ENCODE peak calls at places on chromosomes 1 and 21, in ten cellular contexts. One of them, this sample, is unnamed.

GRCh38 chr21:32412998-32413504 is 545 bp downstream of the EVA1C start:
- DNase-seq in HFFc6: no peak
- DNase-seq in heart right ventricle: peak
- DNase-seq in AG08396: no peak
- DNase-seq in Karpas-422: no peak
- DNase-seq in OCI-LY7: no peak
- DNase-seq in mucosa of descending colon: peak
- DNase-seq in B cell: no peak
- DNase-seq in EL: peak
- DNase-seq in NCI-H146: peak
- DNase-seq in this sample: no peak

GRCh38 chr1:22557341-22557950 is 5.8 kb upstream of the EPHA8 start:
- DNase-seq in HFFc6: no peak
- DNase-seq in heart right ventricle: no peak
- DNase-seq in AG08396: no peak
- DNase-seq in Karpas-422: no peak
- DNase-seq in OCI-LY7: no peak
- DNase-seq in mucosa of descending colon: no peak
- DNase-seq in B cell: no peak
- DNase-seq in EL: no peak
- DNase-seq in NCI-H146: peak
- DNase-seq in this sample: no peak

GRCh38 chr1:101043776-101044175 is 18.2 kb upstream of the DPH5 start:
- DNase-seq in HFFc6: peak
- DNase-seq in heart right ventricle: no peak
- DNase-seq in AG08396: peak
- DNase-seq in Karpas-422: no peak
- DNase-seq in OCI-LY7: no peak
- DNase-seq in mucosa of descending colon: no peak
- DNase-seq in B cell: no peak
- DNase-seq in EL: peak
- DNase-seq in NCI-H146: no peak
- DNase-seq in this sample: peak

GRCh38 chr1:151980287-151981177 is 13.1 kb downstream of the S100A10 start:
- DNase-seq in HFFc6: peak
- DNase-seq in heart right ventricle: no peak
- DNase-seq in AG08396: no peak
- DNase-seq in Karpas-422: no peak
- DNase-seq in OCI-LY7: no peak
- DNase-seq in mucosa of descending colon: no peak
- DNase-seq in B cell: no peak
- DNase-seq in EL: peak
- DNase-seq in NCI-H146: no peak
- DNase-seq in this sample: peak

GRCh38 chr1:248857201-248857600 is 1.7 kb downstream of the ZNF692 start:
- DNase-seq in HFFc6: no peak
- DNase-seq in heart right ventricle: no peak
- DNase-seq in AG08396: no peak
- DNase-seq in Karpas-422: no peak
- DNase-seq in OCI-LY7: no peak
- DNase-seq in mucosa of descending colon: no peak
- DNase-seq in B cell: no peak
- DNase-seq in EL: no peak
- DNase-seq in NCI-H146: no peak
- DNase-seq in this sample: no peak

GRCh38 chr1:65812065-65812464 is 19.4 kb downstream of the PDE4B start:
- DNase-seq in HFFc6: peak
- DNase-seq in heart right ventricle: no peak
- DNase-seq in AG08396: peak
- DNase-seq in Karpas-422: no peak
- DNase-seq in OCI-LY7: no peak
- DNase-seq in mucosa of descending colon: no peak
- DNase-seq in B cell: no peak
- DNase-seq in EL: peak
- DNase-seq in NCI-H146: no peak
- DNase-seq in this sample: peak

GRCh38 chr1:4734791-4735190 is 80.4 kb downstream of the AJAP1 start:
- DNase-seq in HFFc6: no peak
- DNase-seq in heart right ventricle: no peak
- DNase-seq in AG08396: no peak
- DNase-seq in Karpas-422: no peak
- DNase-seq in OCI-LY7: no peak
- DNase-seq in mucosa of descending colon: no peak
- DNase-seq in B cell: no peak
- DNase-seq in EL: no peak
- DNase-seq in NCI-H146: no peak
- DNase-seq in this sample: no peak

GRCh38 chr1:33633019-33633801 is 160.8 kb downstream of the ZSCAN20 start:
- DNase-seq in HFFc6: peak
- DNase-seq in heart right ventricle: peak
- DNase-seq in AG08396: peak
- DNase-seq in Karpas-422: peak
- DNase-seq in OCI-LY7: peak
- DNase-seq in mucosa of descending colon: peak
- DNase-seq in B cell: peak
- DNase-seq in EL: peak
- DNase-seq in NCI-H146: peak
- DNase-seq in this sample: peak

GRCh38 chr1:165645654-165646366 is 14.8 kb downstream of the MGST3 start:
- DNase-seq in HFFc6: no peak
- DNase-seq in heart right ventricle: no peak
- DNase-seq in AG08396: no peak
- DNase-seq in Karpas-422: no peak
- DNase-seq in OCI-LY7: no peak
- DNase-seq in mucosa of descending colon: peak
- DNase-seq in B cell: no peak
- DNase-seq in EL: no peak
- DNase-seq in NCI-H146: no peak
- DNase-seq in this sample: no peak

GRCh38 chr1:246566808-246567154 is 525 bp downstream of the CNST start:
- DNase-seq in HFFc6: peak
- DNase-seq in heart right ventricle: no peak
- DNase-seq in AG08396: peak
- DNase-seq in Karpas-422: no peak
- DNase-seq in OCI-LY7: peak
- DNase-seq in mucosa of descending colon: no peak
- DNase-seq in B cell: peak
- DNase-seq in EL: no peak
- DNase-seq in NCI-H146: no peak
- DNase-seq in this sample: peak

GRCh38 chr1:197343663-197344273 is 75.7 kb downstream of the CRB1 start:
- DNase-seq in HFFc6: no peak
- DNase-seq in heart right ventricle: no peak
- DNase-seq in AG08396: no peak
- DNase-seq in Karpas-422: no peak
- DNase-seq in OCI-LY7: no peak
- DNase-seq in mucosa of descending colon: no peak
- DNase-seq in B cell: no peak
- DNase-seq in EL: no peak
- DNase-seq in NCI-H146: no peak
- DNase-seq in this sample: no peak

GRCh38 chr1:16396591-16396990 is 29.5 kb downstream of the SZRD1 start:
- DNase-seq in HFFc6: peak
- DNase-seq in heart right ventricle: peak
- DNase-seq in AG08396: peak
- DNase-seq in Karpas-422: no peak
- DNase-seq in OCI-LY7: no peak
- DNase-seq in mucosa of descending colon: no peak
- DNase-seq in B cell: no peak
- DNase-seq in EL: peak
- DNase-seq in NCI-H146: no peak
- DNase-seq in this sample: peak

GRCh38 chr1:206510371-206510770 is 3.0 kb downstream of the RASSF5 start:
- DNase-seq in HFFc6: no peak
- DNase-seq in heart right ventricle: no peak
- DNase-seq in AG08396: no peak
- DNase-seq in Karpas-422: no peak
- DNase-seq in OCI-LY7: no peak
- DNase-seq in mucosa of descending colon: peak
- DNase-seq in B cell: no peak
- DNase-seq in EL: no peak
- DNase-seq in NCI-H146: no peak
- DNase-seq in this sample: no peak

GRCh38 chr1:17635811-17636210 is 96.3 kb downstream of the ARHGEF10L start:
- DNase-seq in HFFc6: no peak
- DNase-seq in heart right ventricle: peak
- DNase-seq in AG08396: no peak
- DNase-seq in Karpas-422: peak
- DNase-seq in OCI-LY7: peak
- DNase-seq in mucosa of descending colon: no peak
- DNase-seq in B cell: peak
- DNase-seq in EL: no peak
- DNase-seq in NCI-H146: no peak
- DNase-seq in this sample: no peak

GRCh38 chr1:214402583-214403216 is 121.7 kb downstream of the SMYD2 start:
- DNase-seq in HFFc6: no peak
- DNase-seq in heart right ventricle: no peak
- DNase-seq in AG08396: no peak
- DNase-seq in Karpas-422: no peak
- DNase-seq in OCI-LY7: no peak
- DNase-seq in mucosa of descending colon: no peak
- DNase-seq in B cell: no peak
- DNase-seq in EL: peak
- DNase-seq in NCI-H146: no peak
- DNase-seq in this sample: peak

GRCh38 chr1:40303051-40303771 is 13.9 kb downstream of the COL9A2 start:
- DNase-seq in HFFc6: no peak
- DNase-seq in heart right ventricle: no peak
- DNase-seq in AG08396: no peak
- DNase-seq in Karpas-422: no peak
- DNase-seq in OCI-LY7: no peak
- DNase-seq in mucosa of descending colon: no peak
- DNase-seq in B cell: peak
- DNase-seq in EL: no peak
- DNase-seq in NCI-H146: no peak
- DNase-seq in this sample: no peak

GRCh38 chr1:66084442-66084841 is 291.7 kb downstream of the PDE4B start:
- DNase-seq in HFFc6: no peak
- DNase-seq in heart right ventricle: no peak
- DNase-seq in AG08396: no peak
- DNase-seq in Karpas-422: no peak
- DNase-seq in OCI-LY7: no peak
- DNase-seq in mucosa of descending colon: no peak
- DNase-seq in B cell: no peak
- DNase-seq in EL: no peak
- DNase-seq in NCI-H146: no peak
- DNase-seq in this sample: no peak

GRCh38 chr1:22114083-22115012 is 28.5 kb downstream of the WNT4 start:
- DNase-seq in HFFc6: peak
- DNase-seq in heart right ventricle: peak
- DNase-seq in AG08396: no peak
- DNase-seq in Karpas-422: no peak
- DNase-seq in OCI-LY7: no peak
- DNase-seq in mucosa of descending colon: peak
- DNase-seq in B cell: peak
- DNase-seq in EL: no peak
- DNase-seq in NCI-H146: no peak
- DNase-seq in this sample: peak

GRCh38 chr1:30575066-30575465 is 148.3 kb downstream of the MATN1 start:
- DNase-seq in HFFc6: no peak
- DNase-seq in heart right ventricle: no peak
- DNase-seq in AG08396: no peak
- DNase-seq in Karpas-422: no peak
- DNase-seq in OCI-LY7: no peak
- DNase-seq in mucosa of descending colon: no peak
- DNase-seq in B cell: no peak
- DNase-seq in EL: no peak
- DNase-seq in NCI-H146: no peak
- DNase-seq in this sample: no peak

GRCh38 chr1:183080406-183080805 is 57.2 kb downstream of the LAMC1 start:
- DNase-seq in HFFc6: peak
- DNase-seq in heart right ventricle: no peak
- DNase-seq in AG08396: peak
- DNase-seq in Karpas-422: no peak
- DNase-seq in OCI-LY7: no peak
- DNase-seq in mucosa of descending colon: no peak
- DNase-seq in B cell: no peak
- DNase-seq in EL: peak
- DNase-seq in NCI-H146: no peak
- DNase-seq in this sample: peak

GRCh38 chr1:79974659-79975058 is 968.1 kb upstream of the ADGRL4 start:
- DNase-seq in HFFc6: no peak
- DNase-seq in heart right ventricle: no peak
- DNase-seq in AG08396: no peak
- DNase-seq in Karpas-422: no peak
- DNase-seq in OCI-LY7: no peak
- DNase-seq in mucosa of descending colon: no peak
- DNase-seq in B cell: no peak
- DNase-seq in EL: no peak
- DNase-seq in NCI-H146: no peak
- DNase-seq in this sample: no peak

GRCh38 chr1:116916533-116917460 is 7.1 kb downstream of the PTGFRN start:
- DNase-seq in HFFc6: no peak
- DNase-seq in heart right ventricle: no peak
- DNase-seq in AG08396: no peak
- DNase-seq in Karpas-422: no peak
- DNase-seq in OCI-LY7: no peak
- DNase-seq in mucosa of descending colon: no peak
- DNase-seq in B cell: no peak
- DNase-seq in EL: no peak
- DNase-seq in NCI-H146: no peak
- DNase-seq in this sample: no peak

This sample was measured in GM03348.